ENCODE peak calls at places on chromosome 22, in five cellular contexts. U, M, X, Z and T are unnamed samples.

GRCh38 chr22:44026630-44027511 is 2.8 kb downstream of the PARVB start:
- DNase-seq in U (peak; percentile 78), M (no peak), X (peak; percentile 92), Z (peak; percentile 84), T (peak; percentile 4)

GRCh38 chr22:30253205-30253852 is 6.8 kb upstream of the LIF start:
- DNase-seq in U (no peak), M (no peak), X (no peak), Z (peak; percentile 87), T (no peak)

GRCh38 chr22:31296258-31296657 is 4.0 kb upstream of the PIK3IP1 start:
- DNase-seq in U (no peak), M (no peak), X (no peak), Z (no peak), T (no peak)

GRCh38 chr22:46614070-46614931 is 5.9 kb upstream of the GRAMD4 start:
- DNase-seq in U (peak; percentile 76), M (no peak), X (peak; percentile 83), Z (no peak), T (no peak)

GRCh38 chr22:23774922-23775436 is 2.3 kb downstream of the MMP11 start:
- DNase-seq in U (no peak), M (no peak), X (no peak), Z (peak; percentile 27), T (no peak)

GRCh38 chr22:48741540-48741939 is 1086.1 kb downstream of the BRD1 start:
- DNase-seq in U (no peak), M (no peak), X (no peak), Z (no peak), T (no peak)

GRCh38 chr22:23862103-23862502 is 4.4 kb downstream of the SLC2A11 start:
- DNase-seq in U (no peak), M (peak; percentile 61), X (peak; percentile 67), Z (peak; percentile 34), T (no peak)

GRCh38 chr22:43268261-43268660 is 74.9 kb downstream of the SCUBE1 start:
- DNase-seq in U (no peak), M (no peak), X (no peak), Z (no peak), T (no peak)

GRCh38 chr22:32617271-32617670 is 142.7 kb downstream of the FBXO7 start:
- DNase-seq in U (no peak), M (no peak), X (no peak), Z (no peak), T (no peak)

GRCh38 chr22:43477151-43477725 is 65.4 kb downstream of the MPPED1 start:
- DNase-seq in U (no peak), M (no peak), X (peak; percentile 37), Z (no peak), T (no peak)

GRCh38 chr22:19117111-19117512 is 5.1 kb downstream of the DGCR2 start:
- DNase-seq in U (no peak), M (no peak), X (no peak), Z (no peak), T (no peak)

GRCh38 chr22:46676881-46677280 is 56.7 kb downstream of the GRAMD4 start:
- DNase-seq in U (no peak), M (no peak), X (no peak), Z (no peak), T (no peak)

GRCh38 chr22:23652711-23653110 is 20.6 kb upstream of the DRICH1 start:
- DNase-seq in U (no peak), M (no peak), X (no peak), Z (no peak), T (no peak)

GRCh38 chr22:48507595-48508350 is 1319.9 kb downstream of the BRD1 start:
- DNase-seq in U (no peak), M (no peak), X (no peak), Z (no peak), T (no peak)

GRCh38 chr22:31750365-31751284 is 693 bp upstream of the PRR14L start:
- DNase-seq in U (no peak), M (no peak), X (no peak), Z (no peak), T (no peak)

GRCh38 chr22:33823552-33823951 is 96.7 kb downstream of the LARGE1 start:
- DNase-seq in U (no peak), M (no peak), X (no peak), Z (peak; percentile 75), T (no peak)

GRCh38 chr22:31626427-31627150 is 35.4 kb downstream of the PISD start:
- DNase-seq in U (no peak), M (no peak), X (no peak), Z (no peak), T (peak; percentile 98)

GRCh38 chr22:44807915-44808690 is 55.7 kb downstream of the ARHGAP8 start:
- DNase-seq in U (no peak), M (no peak), X (peak; percentile 36), Z (no peak), T (no peak)

GRCh38 chr22:46734830-46735453 is 3.1 kb downstream of the CERK start:
- DNase-seq in U (peak; percentile 76), M (no peak), X (peak; percentile 28), Z (no peak), T (peak; percentile 46)

GRCh38 chr22:37898441-37899181 is 7.5 kb upstream of the MICALL1 start:
- DNase-seq in U (no peak), M (no peak), X (no peak), Z (no peak), T (no peak)

GRCh38 chr22:37492428-37493344 is 6.5 kb upstream of the MFNG start:
- DNase-seq in U (peak; percentile 75), M (no peak), X (peak; percentile 55), Z (peak; percentile 37), T (peak; percentile 17)

GRCh38 chr22:50459443-50460140 is 15.2 kb downstream of the SBF1 start:
- DNase-seq in U (no peak), M (no peak), X (no peak), Z (no peak), T (peak; percentile 94)

GRCh38 chr22:26086359-26086758 is 82.9 kb upstream of the SEZ6L start:
- DNase-seq in U (no peak), M (no peak), X (no peak), Z (no peak), T (peak; percentile 53)

GRCh38 chr22:34395370-34395769 is 475.1 kb upstream of the LARGE1 start:
- DNase-seq in U (no peak), M (no peak), X (no peak), Z (no peak), T (no peak)

GRCh38 chr22:46053563-46054090 is 76.7 kb upstream of the WNT7B start:
- DNase-seq in U (peak; percentile 86), M (no peak), X (peak; percentile 93), Z (no peak), T (peak; percentile 62)

GRCh38 chr22:36245805-36246356 is 6.6 kb upstream of the APOL2 start:
- DNase-seq in U (no peak), M (no peak), X (no peak), Z (no peak), T (no peak)

GRCh38 chr22:42399315-42400271 is 32.6 kb downstream of the NFAM1 start:
- DNase-seq in U (no peak), M (no peak), X (peak; percentile 98), Z (no peak), T (no peak)

GRCh38 chr22:49077586-49077985 is 750.1 kb downstream of the BRD1 start:
- DNase-seq in U (no peak), M (no peak), X (no peak), Z (no peak), T (no peak)

GRCh38 chr22:41092847-41093371 is 517 bp downstream of the EP300 start:
- DNase-seq in U (no peak), M (no peak), X (peak; percentile 57), Z (no peak), T (peak; percentile 51)

GRCh38 chr22:27057717-27058116 is 400.3 kb downstream of the MIAT start:
- DNase-seq in U (no peak), M (no peak), X (no peak), Z (no peak), T (no peak)

GRCh38 chr22:41940853-41941765 is 5.8 kb downstream of the CENPM start:
- DNase-seq in U (peak; percentile 92), M (peak; percentile 75), X (peak; percentile 74), Z (peak; percentile 79), T (peak; percentile 93)

GRCh38 chr22:28250036-28250695 is 331.1 kb upstream of the PITPNB start:
- DNase-seq in U (no peak), M (no peak), X (no peak), Z (no peak), T (no peak)

GRCh38 chr22:24466831-24467249 is 28.3 kb upstream of the UPB1 start:
- DNase-seq in U (no peak), M (peak; percentile 25), X (peak; percentile 92), Z (peak; percentile 93), T (no peak)

GRCh38 chr22:29346659-29347058 is 31.2 kb upstream of the RASL10A start:
- DNase-seq in U (no peak), M (no peak), X (no peak), Z (no peak), T (peak; percentile 97)

GRCh38 chr22:33018232-33018864 is 39.8 kb downstream of the SYN3 start:
- DNase-seq in U (peak; percentile 68), M (peak; percentile 25), X (peak; percentile 30), Z (peak; percentile 44), T (peak; percentile 40)

GRCh38 chr22:47036936-47037485 is 274.6 kb downstream of the TBC1D22A start:
- DNase-seq in U (no peak), M (no peak), X (no peak), Z (no peak), T (no peak)